ENCODE peak calls at places on chromosomes 7 and 10, in five cellular contexts. E is GM23338, I is suprapubic skin, V is HepG2, K is GM12878. G is an unnamed sample.

GRCh38 chr7:93938293-93938692 is 16.8 kb downstream of the GNG11 start:
- DNase-seq in E (no peak), V (no peak), I (no peak), K (no peak), G (no peak)

GRCh38 chr7:70700055-70700934 is 431.6 kb upstream of the GALNT17 start:
- DNase-seq in I (no peak), V (no peak), E (peak), K (no peak), G (no peak)

GRCh38 chr7:20506175-20506574 is 109.3 kb upstream of the ABCB5 start:
- DNase-seq in I (no peak), V (no peak), K (no peak), E (no peak), G (no peak)

GRCh38 chr10:87952612-87953011 is 89.2 kb downstream of the PTEN start:
- DNase-seq in V (peak), K (no peak), I (no peak), E (no peak), G (no peak)

GRCh38 chr7:4527988-4528641 is 154.0 kb upstream of the FOXK1 start:
- DNase-seq in K (no peak), E (no peak), V (no peak), I (no peak), G (no peak)

GRCh38 chr7:40516376-40516775 is 381.6 kb downstream of the SUGCT start:
- DNase-seq in I (no peak), V (no peak), K (no peak), E (no peak), G (no peak)

GRCh38 chr10:101027281-101027680 is 3.6 kb downstream of the PDZD7 start:
- DNase-seq in V (no peak), K (no peak), E (no peak), I (no peak), G (no peak)

GRCh38 chr10:29104661-29105369 is 184.1 kb upstream of the LYZL1 start:
- DNase-seq in V (peak), I (no peak), K (no peak), E (no peak), G (no peak)

GRCh38 chr7:130137207-130137606 is 66.9 kb downstream of the KLHDC10 start:
- DNase-seq in V (no peak), I (no peak), E (no peak), K (no peak), G (no peak)

DNA sequence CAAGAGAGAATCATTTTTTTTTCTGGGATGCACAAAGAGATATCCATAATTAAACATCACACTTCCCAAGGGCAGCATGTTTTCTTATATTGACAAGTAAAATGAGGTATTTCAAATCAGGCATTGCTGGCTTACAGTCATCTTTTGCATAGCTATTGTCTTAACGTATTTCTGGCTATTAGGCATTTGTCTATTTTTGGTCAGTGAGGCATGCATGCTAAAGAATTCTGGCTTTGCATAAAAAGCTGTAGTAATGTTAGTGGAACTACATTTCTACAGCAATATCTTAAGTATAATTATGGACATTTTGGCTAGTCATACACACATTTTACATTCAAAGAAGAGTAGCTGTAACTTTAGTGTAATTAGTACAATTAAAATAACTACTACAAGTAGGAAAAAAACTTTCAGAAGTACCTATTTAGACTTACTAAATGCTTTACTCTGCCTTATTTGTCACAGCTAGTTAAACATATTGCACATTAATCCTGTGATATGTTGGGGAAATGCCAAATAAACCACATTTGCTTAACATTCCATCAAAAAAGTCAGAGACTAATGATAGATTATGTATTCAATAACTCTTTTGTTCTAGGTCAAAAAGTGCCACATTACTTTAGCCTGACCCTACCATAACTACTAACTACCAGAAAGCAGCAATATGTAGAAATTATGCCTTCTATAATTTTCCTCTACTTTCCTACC is 76.4 kb downstream of the RELN start:
- DNase-seq in K (no peak), V (no peak), I (no peak), E (no peak), G (no peak)
- TF ChIP-seq POLR2AphosphoS5 in K (no peak), V (no peak), I (no peak), E (no peak), G (no peak)

GRCh38 chr7:106109521-106110237 is 2.4 kb downstream of the SYPL1 start:
- DNase-seq in K (no peak), E (peak), V (no peak), I (no peak), G (no peak)
- H3K27ac ChIP-seq in K (peak), E (peak), V (no peak), I (no peak), G (no peak)

DNA sequence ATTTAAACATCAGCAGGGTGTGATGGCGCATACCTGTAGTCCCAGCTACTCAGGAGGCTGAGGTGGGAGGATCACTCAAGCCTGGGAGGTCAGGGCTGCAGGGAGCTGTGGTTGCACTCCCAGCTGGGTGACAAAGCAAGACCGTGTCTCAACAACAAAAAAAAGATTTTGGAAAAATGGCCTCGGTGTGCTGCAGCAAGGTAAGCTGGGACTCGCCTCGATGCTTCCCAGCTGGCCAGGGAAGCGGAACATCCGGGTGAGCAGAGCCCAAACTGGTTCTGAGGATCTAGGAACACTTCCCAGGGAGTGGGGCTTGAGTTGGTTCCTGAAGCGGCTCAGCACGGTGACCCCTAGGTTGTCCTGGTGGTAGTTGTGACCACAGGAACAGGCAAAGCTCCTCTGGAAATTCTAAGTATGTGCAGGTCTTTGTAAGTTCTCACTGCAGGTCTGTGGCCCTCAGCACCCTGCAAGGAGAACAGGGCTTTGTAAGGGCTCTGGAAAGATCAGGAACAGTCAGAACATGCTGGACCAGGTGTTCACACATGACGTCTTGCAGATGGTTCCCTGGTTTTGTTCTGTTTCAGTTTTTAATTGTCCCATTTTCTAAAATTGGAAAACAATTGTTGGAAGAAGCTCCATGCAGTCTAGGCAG is 38.6 kb upstream of the ZMIZ2 start:
- DNase-seq in E (no peak), V (no peak), I (no peak), K (no peak), G (no peak)
- TF ChIP-seq POLR2AphosphoS5 in E (no peak), V (no peak), I (no peak), K (no peak), G (no peak)

GRCh38 chr10:113905756-113906155 is 51.3 kb downstream of the NHLRC2 start:
- DNase-seq in E (no peak), I (no peak), V (no peak), K (no peak), G (no peak)
- H3K27ac ChIP-seq in E (no peak), I (no peak), V (no peak), K (no peak), G (no peak)

GRCh38 chr10:68346774-68347173 is 14.0 kb upstream of the PBLD start:
- DNase-seq in K (no peak), I (no peak), V (no peak), E (no peak), G (no peak)
- TF ChIP-seq POLR2AphosphoS5 in K (no peak), I (no peak), V (no peak), E (no peak), G (no peak)

GRCh38 chr10:128763588-128763987 is 637.4 kb upstream of the MKI67 start:
- DNase-seq in E (peak), V (no peak), I (no peak), K (no peak), G (no peak)
- H3K27ac ChIP-seq in E (no peak), V (no peak), I (no peak), K (no peak), G (no peak)

DNA sequence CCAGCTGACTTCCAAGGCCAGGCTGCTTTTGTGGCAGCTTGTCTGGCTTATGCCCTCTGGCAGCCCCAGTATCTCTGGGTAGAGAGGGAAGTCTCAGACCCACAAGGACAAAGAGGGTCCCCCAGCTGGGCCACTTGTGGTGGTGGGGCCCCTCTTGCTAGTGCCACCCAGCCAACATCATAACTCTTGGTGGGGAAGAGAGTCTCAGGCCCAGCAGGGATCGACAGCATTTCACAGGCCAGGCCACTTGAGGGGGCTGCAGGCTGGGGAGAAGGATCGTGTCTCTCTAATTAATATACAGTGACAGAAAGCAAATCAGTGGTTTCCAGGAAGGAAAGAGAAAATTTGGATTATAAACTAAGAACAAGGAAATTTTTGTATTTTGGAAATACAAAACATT is 76.0 kb downstream of the TYW1B start:
- DNase-seq in I (no peak), V (no peak), K (no peak), E (peak), G (no peak)
- TF ChIP-seq POLR2AphosphoS5 in I (no peak), V (no peak), K (no peak), E (no peak), G (no peak)

GRCh38 chr10:95183132-95183450 is 10.9 kb upstream of the ACSM6 start:
- DNase-seq in I (no peak), K (no peak), E (no peak), V (no peak), G (no peak)
- H3K27ac ChIP-seq in I (peak), K (no peak), E (peak), V (no peak), G (no peak)

DNA sequence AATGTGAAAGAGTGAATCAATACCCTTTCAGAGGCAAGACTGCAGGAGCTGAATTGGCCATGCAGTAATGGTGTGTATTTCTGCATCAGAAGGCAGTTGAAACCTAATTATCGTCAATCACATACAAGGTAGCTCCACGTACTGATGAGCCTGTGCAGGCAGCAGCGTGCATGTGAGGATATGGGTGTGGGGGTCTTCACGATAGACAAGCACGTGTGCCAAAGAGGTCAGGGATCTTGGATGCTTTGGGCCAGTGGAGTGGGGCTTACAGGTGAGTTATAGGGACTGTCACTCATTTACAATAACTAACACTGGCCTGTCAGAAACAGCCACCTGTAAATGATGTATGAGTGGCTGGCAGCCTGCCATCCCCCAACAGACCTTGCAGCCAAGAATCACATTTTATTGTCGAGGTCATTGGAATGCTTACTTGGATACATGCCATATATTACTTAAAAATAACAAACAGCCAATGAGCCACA is 210.9 kb downstream of the SKAP2 start:
- DNase-seq in K (no peak), I (no peak), V (no peak), E (no peak), G (no peak)
- TF ChIP-seq POLR2AphosphoS5 in K (no peak), I (no peak), V (no peak), E (no peak), G (no peak)